ENCODE peak calls at places on chromosomes 4 and X, in six cellular contexts. H, T, O, W, E and V are unnamed samples.

GRCh38 chrX:40152706-40153334 is 55.1 kb upstream of the BCOR start:
- DNase-seq in T (peak), H (no peak), W (no peak), O (peak), E (no peak), V (no peak)

GRCh38 chr4:183906736-183907651 is 1.9 kb downstream of the STOX2 start:
- DNase-seq in W (no peak), O (peak), T (peak), H (no peak), E (no peak), V (peak)

GRCh38 chr4:103018391-103019318 is 850 bp downstream of the SLC9B1 start:
- DNase-seq in E (peak), W (peak), O (peak), H (no peak), T (peak), V (no peak)

GRCh38 chrX:71606536-71607216 is 11.6 kb downstream of the CXCR3 start:
- DNase-seq in O (no peak), E (no peak), W (no peak), H (no peak), T (no peak), V (no peak)

GRCh38 chr4:143286733-143287570 is 49.7 kb upstream of the GAB1 start:
- DNase-seq in O (no peak), E (no peak), T (no peak), H (no peak), W (no peak), V (no peak)

GRCh38 chr4:160194716-160195115 is 1091.8 kb downstream of the RAPGEF2 start:
- DNase-seq in O (peak), H (no peak), W (no peak), E (no peak), T (no peak), V (no peak)

GRCh38 chr4:153934689-153935017 is 145.8 kb upstream of the SFRP2 start:
- DNase-seq in E (no peak), W (no peak), O (no peak), H (no peak), T (no peak), V (no peak)

GRCh38 chr4:44287505-44287904 is 161.1 kb downstream of the KCTD8 start:
- DNase-seq in O (no peak), T (no peak), H (no peak), E (no peak), W (no peak), V (no peak)

GRCh38 chr4:36351082-36351666 is 69.8 kb downstream of the DTHD1 start:
- DNase-seq in H (peak), E (peak), O (peak), W (peak), T (peak), V (no peak)

GRCh38 chr4:70945046-70945445 is 42.9 kb downstream of the MOB1B start:
- DNase-seq in T (no peak), O (no peak), W (no peak), H (no peak), E (no peak), V (no peak)

GRCh38 chrX:109472939-109473713 is 8.8 kb downstream of the GUCY2F start:
- DNase-seq in E (peak), W (peak), T (peak), O (peak), H (no peak), V (no peak)

GRCh38 chrX:135432881-135433521 is 11.3 kb downstream of the SMIM10L2A start:
- DNase-seq in H (no peak), T (peak), E (no peak), O (no peak), W (no peak), V (no peak)

GRCh38 chr4:145936142-145937020 is 2.2 kb downstream of the ZNF827 start:
- DNase-seq in O (peak), T (peak), E (no peak), W (peak), H (no peak), V (peak)

GRCh38 chr4:174189392-174190029 is 94.0 kb downstream of the FBXO8 start:
- DNase-seq in E (no peak), H (no peak), T (no peak), O (no peak), W (no peak), V (no peak)

GRCh38 chr4:76748649-76749048 is 149.3 kb downstream of the SOWAHB start:
- DNase-seq in E (no peak), H (no peak), T (peak), O (peak), W (peak), V (no peak)

GRCh38 chr4:76235915-76236314 is 15.6 kb upstream of the FAM47E start:
- DNase-seq in H (no peak), O (peak), E (no peak), T (no peak), W (no peak), V (no peak)

GRCh38 chr4:88275516-88275915 is 8.8 kb downstream of the PPM1K start:
- DNase-seq in O (no peak), T (no peak), W (no peak), H (no peak), E (no peak), V (no peak)

GRCh38 chr4:121256346-121256745 is 92.2 kb upstream of the TNIP3 start:
- DNase-seq in H (peak), O (no peak), T (no peak), E (peak), W (no peak), V (no peak)

GRCh38 chrX:39693298-39693697 is 404.5 kb downstream of the BCOR start:
- DNase-seq in W (no peak), T (peak), H (no peak), E (no peak), O (peak), V (no peak)

GRCh38 chr4:8114456-8115202 is 44.0 kb downstream of the ABLIM2 start:
- DNase-seq in H (no peak), T (no peak), O (no peak), W (no peak), E (no peak), V (no peak)

GRCh38 chr4:68463796-68464195 is 16.5 kb downstream of the TMPRSS11E start:
- DNase-seq in E (no peak), T (no peak), W (no peak), H (no peak), O (no peak), V (no peak)

GRCh38 chr4:156113138-156113537 is 159.5 kb upstream of the CTSO start:
- DNase-seq in W (no peak), O (peak), E (no peak), T (no peak), H (no peak), V (no peak)

GRCh38 chr4:40055379-40055872 is 1.2 kb upstream of the N4BP2 start:
- DNase-seq in W (peak), E (no peak), H (peak), T (no peak), O (no peak), V (no peak)

GRCh38 chr4:4425696-4426095 is 38.8 kb downstream of the NSG1 start:
- DNase-seq in H (no peak), T (no peak), O (no peak), E (no peak), W (no peak), V (no peak)

GRCh38 chrX:63350979-63351616 is at the start of gene SPIN4:
- DNase-seq in E (peak), H (peak), O (peak), T (peak), W (peak), V (peak)

GRCh38 chr4:93835929-93836328 is 7.4 kb downstream of the ATOH1 start:
- DNase-seq in T (no peak), W (no peak), O (no peak), H (no peak), E (no peak), V (no peak)

GRCh38 chrX:100685284-100685996 is 41.4 kb downstream of the SRPX2 start:
- DNase-seq in W (peak), T (peak), H (peak), O (peak), E (peak), V (no peak)

GRCh38 chr4:153748378-153748777 is 11.4 kb downstream of the RNF175 start:
- DNase-seq in E (no peak), O (no peak), H (no peak), T (peak), W (no peak), V (no peak)

GRCh38 chrX:48522291-48522690 is 683 bp downstream of the EBP start:
- DNase-seq in W (peak), O (no peak), H (no peak), T (peak), E (no peak), V (no peak)

GRCh38 chr4:72448231-72448630 is 120.8 kb downstream of the ADAMTS3 start:
- DNase-seq in E (no peak), W (no peak), H (no peak), O (no peak), T (no peak), V (no peak)

GRCh38 chr4:62135565-62136156 is 935.5 kb downstream of the ADGRL3 start:
- DNase-seq in T (no peak), W (no peak), O (no peak), E (no peak), H (no peak), V (no peak)

GRCh38 chrX:29470029-29470428 is 745.3 kb upstream of the MAGEB2 start:
- DNase-seq in E (peak), H (no peak), W (no peak), O (no peak), T (no peak), V (no peak)

GRCh38 chrX:1450381-1451161 is 2.1 kb downstream of the ASMTL start:
- DNase-seq in H (no peak), W (no peak), T (no peak), E (no peak), O (no peak), V (no peak)

GRCh38 chr4:103754844-103755243 is 35.1 kb upstream of the TACR3 start:
- DNase-seq in W (peak), O (no peak), H (no peak), T (no peak), E (no peak), V (no peak)

GRCh38 chr4:180665994-180666818 is 1577.0 kb upstream of the TENM3 start:
- DNase-seq in H (no peak), W (peak), E (peak), T (peak), O (peak), V (peak)

GRCh38 chr4:10096976-10097330 is 19.6 kb downstream of the WDR1 start:
- DNase-seq in O (no peak), E (no peak), W (no peak), T (no peak), H (no peak), V (no peak)

GRCh38 chr4:150209140-150209829 is 131.0 kb downstream of the DCLK2 start:
- DNase-seq in W (peak), H (no peak), E (peak), O (peak), T (peak), V (peak)

DNA sequence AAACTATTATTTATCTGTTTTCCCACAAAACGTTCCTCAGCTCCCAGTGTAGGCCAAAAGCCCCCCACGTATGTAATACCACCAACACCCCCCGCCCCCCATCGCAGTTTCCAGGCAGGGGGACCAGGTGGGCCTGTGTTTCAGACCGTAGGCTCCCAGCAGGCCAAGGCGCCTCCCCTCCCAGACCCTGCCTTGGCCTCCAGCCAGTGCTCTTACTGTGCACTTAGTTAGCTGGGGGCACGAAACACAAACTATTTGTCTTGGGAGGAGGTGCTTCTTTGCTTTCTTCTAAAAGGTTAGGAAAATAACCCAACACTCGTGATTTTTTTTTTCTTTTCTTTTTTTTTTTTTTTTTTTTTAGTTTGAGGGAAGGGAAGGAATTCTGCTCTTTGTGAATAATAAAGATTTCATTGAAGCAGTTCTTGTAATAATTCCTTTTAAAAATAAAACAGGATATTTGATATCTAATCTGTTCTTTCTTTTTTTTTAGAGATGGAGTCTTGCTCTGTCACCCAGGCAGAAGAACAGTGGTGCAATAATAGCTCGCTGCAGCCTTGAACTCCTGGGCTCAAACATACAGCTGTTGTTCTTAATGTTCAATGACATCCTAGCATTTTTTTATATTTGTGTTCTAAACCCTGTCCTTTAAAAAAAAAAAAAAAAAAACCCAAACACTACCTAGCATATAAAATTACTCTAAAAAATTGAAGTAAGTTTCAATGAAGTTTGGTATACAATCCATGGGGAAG is 83.0 kb upstream of the CLDN34 start:
- DNase-seq in H (no peak), T (no peak), W (no peak), E (no peak), O (no peak), V (no peak)
- TF ChIP-seq POLR2AphosphoS5 in H (no peak), T (no peak), W (no peak), E (no peak), O (no peak), V (no peak)

GRCh38 chrX:41350976-41351569 is 17.1 kb downstream of the DDX3X start:
- DNase-seq in E (no peak), W (no peak), H (no peak), T (no peak), O (peak), V (no peak)
- TF ChIP-seq POLR2AphosphoS5 in E (peak), W (peak), H (peak), T (peak), O (peak), V (peak)

GRCh38 chr4:123589361-123589760 is 192.8 kb downstream of the SPRY1 start:
- DNase-seq in T (no peak), O (no peak), H (no peak), W (no peak), E (no peak), V (no peak)

GRCh38 chr4:123591875-123592274 is 195.3 kb downstream of the SPRY1 start:
- DNase-seq in O (no peak), W (no peak), H (no peak), E (no peak), T (no peak), V (no peak)

GRCh38 chr4:123585111-123585510 is 188.5 kb downstream of the SPRY1 start:
- DNase-seq in O (no peak), W (no peak), E (no peak), T (no peak), H (no peak), V (no peak)

GRCh38 chr4:123587983-123588494 is 191.4 kb downstream of the SPRY1 start:
- DNase-seq in W (peak), T (peak), O (no peak), E (peak), H (no peak), V (no peak)

DNA sequence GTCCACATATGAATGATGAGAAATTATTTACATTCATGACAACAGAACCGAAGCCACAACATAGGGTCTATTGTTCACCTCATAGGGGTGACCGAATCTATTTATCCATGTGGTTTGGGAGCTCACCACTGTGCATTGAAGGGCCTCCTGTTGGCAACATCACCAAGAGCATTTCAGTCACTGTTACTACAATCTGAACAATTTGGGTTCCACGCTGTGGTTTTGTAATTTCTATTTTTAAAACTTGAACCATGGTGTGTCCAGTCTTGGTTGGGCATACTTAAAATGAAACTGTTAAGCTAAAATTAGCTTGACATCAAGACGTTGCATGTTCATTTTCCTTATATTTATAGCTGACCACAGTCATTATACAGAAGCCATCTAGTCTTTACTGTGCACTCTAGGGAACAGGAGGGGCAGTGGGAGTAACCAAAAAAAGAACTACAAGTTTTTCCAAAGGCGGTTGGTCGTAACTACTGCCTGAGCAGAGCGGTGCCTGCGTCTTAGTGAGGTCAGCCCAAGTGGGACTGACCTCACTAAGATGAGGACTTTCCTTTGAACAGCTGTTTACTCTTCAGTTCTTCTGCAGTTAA is 192.1 kb downstream of the SPRY1 start:
- DNase-seq in T (no peak), H (peak), E (no peak), O (no peak), W (peak), V (no peak)
- TF ChIP-seq POLR2AphosphoS5 in T (no peak), H (no peak), E (no peak), O (no peak), W (no peak), V (no peak)

GRCh38 chrX:118271770-118272169 is 74.1 kb upstream of the WDR44 start:
- DNase-seq in H (no peak), O (no peak), E (no peak), W (no peak), T (peak), V (no peak)
- TF ChIP-seq POLR2AphosphoS5 in H (no peak), O (no peak), E (no peak), W (no peak), T (no peak), V (no peak)